ENCODE peak calls at places on chromosomes 4 and X, in four cellular contexts. M is tibial nerve, N is heart left ventricle, Y is HepG2. L is an unnamed sample.

GRCh38 chr4:81152839-81153713 is 61.9 kb downstream of the PRKG2 start:
- DNase-seq in Y (no peak), M (no peak), N (no peak), L (no peak)

GRCh38 chr4:39664828-39665731 is 26.4 kb upstream of the SMIM14 start:
- DNase-seq in Y (peak; percentile 89), N (no peak), M (no peak), L (no peak)

GRCh38 chr4:147828361-147828760 is 96.5 kb downstream of the ARHGAP10 start:
- DNase-seq in N (no peak), M (no peak), Y (no peak), L (no peak)

GRCh38 chr4:87132035-87132434 is 88.4 kb downstream of the KLHL8 start:
- DNase-seq in N (no peak), Y (no peak), M (no peak), L (no peak)

GRCh38 chr4:131534944-131535640 is 1614.0 kb upstream of the PCDH10 start:
- DNase-seq in M (no peak), Y (no peak), N (no peak), L (no peak)

GRCh38 chr4:37953620-37954325 is 6.4 kb upstream of the PTTG2 start:
- DNase-seq in M (no peak), N (no peak), Y (peak; percentile 18), L (no peak)

GRCh38 chr4:1201851-1202525 is 29.6 kb upstream of the SPON2 start:
- DNase-seq in M (peak; percentile 53), Y (no peak), N (peak; percentile 82), L (peak; percentile 90)

GRCh38 chrX:136880003-136880451 is 498 bp downstream of the RBMX start:
- DNase-seq in N (peak; percentile 66), Y (no peak), M (peak; percentile 17), L (peak; percentile 33)

GRCh38 chr4:147938481-147938880 is 206.6 kb downstream of the ARHGAP10 start:
- DNase-seq in M (no peak), Y (no peak), N (no peak), L (no peak)

GRCh38 chr4:122909683-122910082 is 12.7 kb downstream of the NUDT6 start:
- DNase-seq in N (no peak), M (no peak), Y (peak; percentile 47), L (no peak)

GRCh38 chr4:81314196-81314896 is 99.3 kb upstream of the PRKG2 start:
- DNase-seq in M (no peak), Y (no peak), N (peak; percentile 56), L (no peak)

GRCh38 chr4:102299708-102300107 is 45.6 kb downstream of the SLC39A8 start:
- DNase-seq in N (no peak), Y (peak; percentile 21), M (no peak), L (no peak)

GRCh38 chrX:147476008-147476407 is 435.7 kb upstream of the FMR1 start:
- DNase-seq in N (no peak), Y (peak; percentile 4), M (no peak), L (no peak)

GRCh38 chr4:102449751-102450352 is 51.3 kb upstream of the NFKB1 start:
- DNase-seq in Y (peak; percentile 65), M (peak; percentile 63), N (no peak), L (no peak)

GRCh38 chr4:55938501-55938900 is 10.2 kb upstream of the CEP135 start:
- DNase-seq in Y (no peak), N (no peak), M (no peak), L (no peak)

GRCh38 chr4:67885727-67886126 is 1.9 kb upstream of the TMPRSS11D start:
- DNase-seq in Y (no peak), N (no peak), M (no peak), L (no peak)

GRCh38 chrX:37423864-37424569 is 74.9 kb downstream of the PRRG1 start:
- DNase-seq in M (no peak), N (no peak), Y (no peak), L (no peak)

GRCh38 chr4:169931996-169932395 is 94.2 kb downstream of the MFAP3L start:
- DNase-seq in M (no peak), Y (no peak), N (no peak), L (no peak)

GRCh38 chr4:3672465-3672831 is 93.7 kb upstream of the ADRA2C start:
- DNase-seq in N (peak; percentile 28), M (no peak), Y (no peak), L (peak; percentile 9)

GRCh38 chr4:87322754-87323153 is at the start of gene HSD17B13:
- DNase-seq in N (no peak), M (no peak), Y (no peak), L (no peak)

GRCh38 chrX:73916931-73917657 is 354.1 kb downstream of the CHIC1 start:
- DNase-seq in Y (no peak), M (no peak), N (no peak), L (no peak)

GRCh38 chr4:7805533-7806079 is 134.1 kb downstream of the AFAP1 start:
- DNase-seq in Y (peak; percentile 96), M (no peak), N (no peak), L (no peak)

GRCh38 chrX:68878977-68879376 is 50.2 kb downstream of the EFNB1 start:
- DNase-seq in Y (no peak), M (no peak), N (no peak), L (no peak)

GRCh38 chrX:13250831-13251612 is 68.8 kb downstream of the ATXN3L start:
- DNase-seq in Y (no peak), M (peak; percentile 48), N (no peak), L (peak; percentile 49)

GRCh38 chr4:45477311-45477733 is 646.5 kb downstream of the GABRG1 start:
- DNase-seq in N (peak; percentile 52), Y (no peak), M (no peak), L (no peak)

GRCh38 chr4:41294445-41295062 is 37.8 kb downstream of the UCHL1 start:
- DNase-seq in M (no peak), Y (no peak), N (no peak), L (no peak)

GRCh38 chrX:17768997-17769396 is 31.7 kb downstream of the SCML1 start:
- DNase-seq in M (no peak), N (no peak), Y (no peak), L (no peak)

GRCh38 chr4:1815997-1816860 is 23.1 kb downstream of the FGFR3 start:
- DNase-seq in Y (no peak), M (no peak), N (no peak), L (no peak)

GRCh38 chr4:106609917-106610316 is 241.3 kb upstream of the GIMD1 start:
- DNase-seq in Y (no peak), M (no peak), N (peak; percentile 47), L (no peak)

GRCh38 chrX:9171841-9172240 is 137.9 kb upstream of the FAM9B start:
- DNase-seq in Y (no peak), M (no peak), N (no peak), L (no peak)

GRCh38 chrX:7147978-7148824 is at the start of gene PUDP:
- DNase-seq in Y (peak; percentile 57), N (peak; percentile 92), M (peak; percentile 51), L (peak; percentile 91)
- TF ChIP-seq POLR2A in Y (peak; percentile 59), N (peak; percentile 45), M (peak; percentile 28), L (no peak)

DNA sequence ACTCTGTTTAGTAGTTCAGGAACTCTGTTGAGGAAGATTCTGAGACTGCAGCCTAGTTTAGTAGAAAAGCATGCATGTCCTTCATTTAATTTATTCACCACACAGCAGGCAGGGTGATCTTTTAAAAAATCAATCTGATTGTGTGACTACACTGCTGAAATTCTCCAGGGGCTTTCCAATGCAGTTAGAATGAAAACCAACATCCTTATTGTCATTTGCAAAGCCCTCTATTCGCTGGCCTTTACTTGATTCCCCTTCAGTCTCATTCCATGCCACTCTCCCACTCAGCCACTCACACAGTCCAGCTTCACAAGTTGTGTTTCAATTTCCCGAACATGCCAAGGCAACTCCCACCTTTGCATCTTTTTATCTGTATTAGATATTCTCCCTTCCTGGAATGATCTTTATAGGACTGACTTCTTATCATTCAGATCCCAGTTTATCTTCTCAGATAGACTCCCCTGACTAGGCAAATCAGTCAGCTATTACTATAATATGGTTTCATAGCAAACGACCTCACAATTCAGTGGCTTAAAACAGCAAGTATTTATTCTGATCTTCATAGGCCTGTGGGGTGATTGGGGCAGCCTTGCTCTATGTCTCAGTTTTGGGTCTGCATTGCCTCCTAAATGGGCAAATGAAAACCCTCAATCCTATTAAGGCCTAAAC is 21.3 kb upstream of the FTHL17 start:
- DNase-seq in N (no peak), M (no peak), Y (no peak), L (no peak)
- H3K27ac ChIP-seq in N (no peak overlapping the region), M (no peak overlapping the region), Y (no peak overlapping the region), L (no peak overlapping the region)

GRCh38 chrX:145792281-145792680 is 25.3 kb upstream of the SLITRK2 start:
- DNase-seq in Y (no peak), N (no peak), M (no peak), L (no peak)
- TF ChIP-seq CTCF in Y (no peak), N (no peak), M (no peak), L (no peak)

GRCh38 chrX:133373366-133374079 is 41.8 kb downstream of the GPC4 start:
- DNase-seq in N (no peak), Y (no peak), M (no peak), L (no peak)
- TF ChIP-seq POLR2A in N (no peak), Y (no peak), M (no peak), L (no peak)

DNA sequence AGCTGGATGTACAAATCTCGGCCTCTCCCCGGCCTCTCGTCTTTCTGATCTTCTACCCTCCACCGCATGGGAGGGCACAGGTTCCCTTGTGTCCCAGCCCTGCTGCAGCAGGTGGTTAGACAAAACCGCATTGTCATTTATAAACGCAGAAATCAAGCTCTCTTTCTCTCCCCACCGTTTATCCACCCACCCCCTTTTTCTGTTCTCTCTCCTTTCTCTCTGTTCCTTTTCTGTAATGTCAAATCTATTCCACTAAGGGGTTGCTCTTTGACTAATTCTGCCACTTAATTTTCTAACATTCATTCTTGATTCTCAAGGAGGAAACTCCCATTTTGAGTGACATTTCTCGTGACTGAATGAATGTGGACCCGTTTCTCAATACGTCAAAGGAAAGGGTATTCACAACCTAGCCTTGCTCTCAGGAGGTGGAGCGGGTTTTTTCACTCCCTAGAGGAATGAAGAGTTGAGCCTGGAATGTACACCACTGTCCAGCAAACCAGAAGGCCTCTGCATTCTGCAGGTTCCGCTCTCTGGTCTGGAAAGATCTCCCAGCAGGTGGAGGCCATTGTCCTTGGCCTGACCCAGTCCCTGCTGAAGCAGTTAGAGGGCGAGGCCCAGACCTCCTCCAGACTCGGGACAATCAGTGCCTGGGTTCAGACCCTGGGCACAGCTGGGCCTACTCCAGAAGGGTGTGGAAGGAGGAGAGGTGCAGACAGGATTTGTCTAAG is 70.9 kb upstream of the ENPP6 start:
- DNase-seq in Y (no peak), N (no peak), M (peak; percentile 3), L (no peak)
- H3K27ac ChIP-seq in Y (peak overlapping the region; percentile 44), N (no peak overlapping the region), M (peak overlapping the region; percentile 50), L (no peak overlapping the region)

GRCh38 chr4:83456184-83456501 is 285 bp downstream of the MRPS18C start:
- DNase-seq in Y (no peak), N (no peak), M (no peak), L (no peak)

GRCh38 chr4:83454626-83455025 is 997 bp downstream of the HELQ start:
- DNase-seq in N (no peak), M (no peak), Y (no peak), L (no peak)

GRCh38 chr4:83455300-83456183 is at the start of the genes HELQ and MRPS18C:
- DNase-seq in M (peak; percentile 98), Y (peak; percentile 99), N (peak; percentile 96), L (peak; percentile 95)
- TF ChIP-seq CTCF in M (no peak), Y (peak; percentile 29), N (no peak), L (peak; percentile 29)